ENCODE peak calls at places on chromosomes 2 and 18, in eight cellular contexts. One of them, this sample, is unnamed.

GRCh38 chr2:190068764-190069163 is 6.2 kb upstream of the MSTN start:
- DNase-seq in GM12865: no peak
- DNase-seq in NCI-H524 treated with DMSO at 0.1 percent for 48 hours: no peak
- DNase-seq in left ventricle myocardium inferior: no peak
- DNase-seq in sciatic nerve: no peak
- DNase-seq in NCI-H345: no peak
- DNase-seq in AG20443: no peak
- DNase-seq in NCI-H748 treated with DMSO at 0.1 percent for 48 hours: no peak
- DNase-seq in this sample: no peak

GRCh38 chr18:12608292-12608691 is 49.6 kb downstream of the SPIRE1 start:
- DNase-seq in NCI-H524 treated with DMSO at 0.1 percent for 48 hours: no peak
- DNase-seq in GM12865: no peak
- DNase-seq in left ventricle myocardium inferior: no peak
- DNase-seq in sciatic nerve: no peak
- DNase-seq in AG20443: no peak
- DNase-seq in NCI-H748 treated with DMSO at 0.1 percent for 48 hours: no peak
- DNase-seq in NCI-H345: no peak
- DNase-seq in this sample: no peak

GRCh38 chr18:47983946-47984345 is 53.5 kb upstream of the SMAD2 start:
- DNase-seq in NCI-H748 treated with DMSO at 0.1 percent for 48 hours: no peak
- DNase-seq in NCI-H345: no peak
- DNase-seq in sciatic nerve: no peak
- DNase-seq in left ventricle myocardium inferior: no peak
- DNase-seq in GM12865: no peak
- DNase-seq in NCI-H524 treated with DMSO at 0.1 percent for 48 hours: peak
- DNase-seq in AG20443: no peak
- DNase-seq in this sample: no peak

GRCh38 chr2:9249036-9249800 is 42.6 kb downstream of the ASAP2 start:
- DNase-seq in NCI-H748 treated with DMSO at 0.1 percent for 48 hours: no peak
- DNase-seq in NCI-H345: no peak
- DNase-seq in sciatic nerve: no peak
- DNase-seq in AG20443: peak
- DNase-seq in GM12865: no peak
- DNase-seq in NCI-H524 treated with DMSO at 0.1 percent for 48 hours: no peak
- DNase-seq in left ventricle myocardium inferior: no peak
- DNase-seq in this sample: no peak

GRCh38 chr2:7593286-7593685 is 676.1 kb downstream of the RNF144A start:
- DNase-seq in NCI-H748 treated with DMSO at 0.1 percent for 48 hours: no peak
- DNase-seq in NCI-H524 treated with DMSO at 0.1 percent for 48 hours: no peak
- DNase-seq in sciatic nerve: no peak
- DNase-seq in GM12865: no peak
- DNase-seq in AG20443: peak
- DNase-seq in left ventricle myocardium inferior: no peak
- DNase-seq in NCI-H345: no peak
- DNase-seq in this sample: no peak

GRCh38 chr2:67489396-67489795 is 92.3 kb downstream of the ETAA1 start:
- DNase-seq in AG20443: no peak
- DNase-seq in NCI-H748 treated with DMSO at 0.1 percent for 48 hours: no peak
- DNase-seq in NCI-H524 treated with DMSO at 0.1 percent for 48 hours: no peak
- DNase-seq in sciatic nerve: no peak
- DNase-seq in NCI-H345: no peak
- DNase-seq in GM12865: no peak
- DNase-seq in left ventricle myocardium inferior: no peak
- DNase-seq in this sample: no peak

GRCh38 chr2:196278491-196278911 is 107.1 kb upstream of the STK17B start:
- DNase-seq in sciatic nerve: no peak
- DNase-seq in left ventricle myocardium inferior: no peak
- DNase-seq in AG20443: peak
- DNase-seq in NCI-H524 treated with DMSO at 0.1 percent for 48 hours: no peak
- DNase-seq in GM12865: no peak
- DNase-seq in NCI-H748 treated with DMSO at 0.1 percent for 48 hours: no peak
- DNase-seq in NCI-H345: no peak
- DNase-seq in this sample: no peak

GRCh38 chr2:53452957-53453748 is 314.5 kb upstream of the CHAC2 start:
- DNase-seq in sciatic nerve: no peak
- DNase-seq in NCI-H345: no peak
- DNase-seq in AG20443: no peak
- DNase-seq in NCI-H524 treated with DMSO at 0.1 percent for 48 hours: no peak
- DNase-seq in GM12865: no peak
- DNase-seq in left ventricle myocardium inferior: peak
- DNase-seq in NCI-H748 treated with DMSO at 0.1 percent for 48 hours: no peak
- DNase-seq in this sample: no peak

GRCh38 chr2:1653956-1654695 is 90.2 kb downstream of the PXDN start:
- DNase-seq in sciatic nerve: peak
- DNase-seq in left ventricle myocardium inferior: no peak
- DNase-seq in AG20443: peak
- DNase-seq in GM12865: no peak
- DNase-seq in NCI-H345: no peak
- DNase-seq in NCI-H524 treated with DMSO at 0.1 percent for 48 hours: no peak
- DNase-seq in NCI-H748 treated with DMSO at 0.1 percent for 48 hours: no peak
- DNase-seq in this sample: peak

GRCh38 chr2:103139628-103140268 is 377.9 kb downstream of the TMEM182 start:
- DNase-seq in NCI-H345: peak
- DNase-seq in NCI-H524 treated with DMSO at 0.1 percent for 48 hours: no peak
- DNase-seq in AG20443: no peak
- DNase-seq in GM12865: peak
- DNase-seq in NCI-H748 treated with DMSO at 0.1 percent for 48 hours: no peak
- DNase-seq in sciatic nerve: no peak
- DNase-seq in left ventricle myocardium inferior: no peak
- DNase-seq in this sample: no peak

GRCh38 chr2:108837198-108837597 is 50.6 kb downstream of the CCDC138 start:
- DNase-seq in left ventricle myocardium inferior: no peak
- DNase-seq in NCI-H748 treated with DMSO at 0.1 percent for 48 hours: no peak
- DNase-seq in AG20443: no peak
- DNase-seq in NCI-H345: no peak
- DNase-seq in NCI-H524 treated with DMSO at 0.1 percent for 48 hours: no peak
- DNase-seq in sciatic nerve: no peak
- DNase-seq in GM12865: no peak
- DNase-seq in this sample: no peak

This sample was measured in coronary artery.